ENCODE peak calls at places on chromosome X, in nine cellular contexts. N is mucosa of descending colon; P is stimulated activated CD8-positive, alpha-beta memory T cell treated with anti-CD3 and anti-CD28 coated beads, Interleukin-4, amount 100 ng/mL, for 1 hour; M is T follicular helper cell; G is AG10803; E is activated T-cell treated with anti-CD3 and anti-CD28 coated beads for 1 hour; C is IMR-90; X is fibroblast of gingiva; R is posterior cingulate gyrus. B is an unnamed sample.

GRCh38 chrX:135931644-135932487 is 38.4 kb downstream of the SAGE1 start:
- DNase-seq in R (peak; percentile 72), C (peak; percentile 24), N (peak; percentile 53), G (peak; percentile 27), E (peak; percentile 14), M (peak; percentile 15), X (peak; percentile 1), P (no peak), B (peak; percentile 70)

GRCh38 chrX:26558719-26559386 is 342.9 kb downstream of the MAGEB5 start:
- DNase-seq in C (no peak), N (no peak), G (no peak), E (no peak), R (peak; percentile 47), X (no peak), P (no peak), M (no peak), B (no peak)

GRCh38 chrX:47562615-47563243 is 1.7 kb downstream of the ARAF start:
- DNase-seq in E (no peak), R (no peak), P (no peak), X (no peak), C (no peak), G (no peak), N (peak; percentile 41), M (no peak), B (peak; percentile 8)

GRCh38 chrX:40176256-40176978 is 78.7 kb upstream of the BCOR start:
- DNase-seq in X (peak; percentile 27), G (no peak), C (no peak), N (peak; percentile 78), P (peak; percentile 58), M (peak; percentile 68), R (peak; percentile 88), E (peak; percentile 67), B (peak; percentile 58)

GRCh38 chrX:118974088-118974907 is at the start of gene LONRF3:
- DNase-seq in N (peak; percentile 83), X (peak; percentile 29), R (peak; percentile 89), C (peak; percentile 3), E (peak; percentile 50), G (peak; percentile 29), P (peak; percentile 30), M (peak; percentile 50), B (peak; percentile 34)

GRCh38 chrX:115093206-115093605 is 75.8 kb upstream of the IL13RA2 start:
- DNase-seq in E (no peak), P (no peak), R (no peak), X (no peak), C (no peak), M (no peak), N (no peak), G (peak; percentile 40), B (no peak)

GRCh38 chrX:66622209-66622608 is 16.7 kb downstream of the EDA2R start:
- DNase-seq in R (no peak), X (peak; percentile 61), M (no peak), E (no peak), G (peak; percentile 60), P (no peak), C (peak; percentile 42), N (no peak), B (no peak)

GRCh38 chrX:136431625-136432024 is 56.1 kb upstream of the BRS3 start:
- DNase-seq in N (no peak), M (no peak), R (no peak), P (no peak), C (no peak), X (no peak), G (no peak), E (no peak), B (no peak)

GRCh38 chrX:10111364-10112148 is 45.2 kb upstream of the CLCN4 start:
- DNase-seq in R (peak; percentile 76), X (peak; percentile 63), G (peak; percentile 70), P (peak; percentile 17), N (peak; percentile 41), M (peak; percentile 64), C (peak; percentile 14), E (peak; percentile 44), B (no peak)

GRCh38 chrX:115690554-115691216 is 129.7 kb downstream of the PLS3 start:
- DNase-seq in E (peak; percentile 0), C (peak; percentile 79), N (peak; percentile 66), R (no peak), X (peak; percentile 73), M (peak; percentile 4), G (peak; percentile 83), P (no peak), B (peak; percentile 84)

GRCh38 chrX:10794203-10794630 is 173.8 kb upstream of the MID1 start:
- DNase-seq in C (no peak), P (no peak), E (no peak), X (no peak), N (no peak), M (no peak), G (peak; percentile 7), R (no peak), B (no peak)

GRCh38 chrX:117998171-117998570 is 118.4 kb downstream of the KLHL13 start:
- DNase-seq in C (no peak), P (no peak), M (no peak), R (no peak), E (no peak), G (no peak), X (peak; percentile 10), N (no peak), B (no peak)

GRCh38 chrX:70422886-70423336 is at the start of gene GDPD2:
- DNase-seq in N (peak; percentile 47), E (no peak), G (no peak), C (no peak), R (no peak), X (no peak), M (no peak), P (no peak), B (peak; percentile 74)

GRCh38 chrX:150926304-150926703 is 27.8 kb upstream of the CD99L2 start:
- DNase-seq in X (peak; percentile 48), G (no peak), M (no peak), R (no peak), C (no peak), E (no peak), P (no peak), N (peak; percentile 10), B (no peak)

GRCh38 chrX:40130207-40130606 is 32.4 kb upstream of the BCOR start:
- DNase-seq in M (no peak), G (peak; percentile 61), C (peak; percentile 70), R (no peak), N (no peak), P (no peak), X (no peak), E (no peak), B (no peak)

GRCh38 chrX:15334561-15334960 is 762 bp downstream of the PIGA start:
- DNase-seq in N (peak; percentile 2), C (peak; percentile 23), X (peak; percentile 8), G (peak; percentile 29), P (no peak), M (peak; percentile 0), R (no peak), E (no peak), B (no peak)

GRCh38 chrX:148784859-148785655 is 284.6 kb downstream of the AFF2 start:
- DNase-seq in C (no peak), R (no peak), G (no peak), E (no peak), P (no peak), X (no peak), N (no peak), M (no peak), B (no peak)

GRCh38 chrX:105694839-105695238 is 127.5 kb upstream of the NRK start:
- DNase-seq in C (no peak), M (no peak), G (no peak), P (no peak), X (no peak), N (no peak), R (no peak), E (no peak), B (no peak)

GRCh38 chrX:119218198-119218597 is 17.9 kb upstream of the PGRMC1 start:
- DNase-seq in R (no peak), M (no peak), E (no peak), C (peak; percentile 15), P (no peak), G (no peak), N (no peak), X (no peak), B (peak; percentile 47)

GRCh38 chrX:16185725-16186136 is 18.4 kb downstream of the MAGEB17 start:
- DNase-seq in N (no peak), E (no peak), M (no peak), C (peak; percentile 88), X (peak; percentile 19), R (no peak), P (no peak), G (peak; percentile 77), B (no peak)

GRCh38 chrX:19579485-19579884 is 64.2 kb upstream of the MAP3K15 start:
- DNase-seq in E (no peak), X (no peak), G (peak; percentile 45), C (peak; percentile 75), P (no peak), M (no peak), R (no peak), N (no peak), B (no peak)

GRCh38 chrX:138858946-138859345 is 147.4 kb upstream of the FGF13 start:
- DNase-seq in E (no peak), P (no peak), X (no peak), C (no peak), G (peak; percentile 79), N (no peak), R (no peak), M (no peak), B (no peak)

GRCh38 chrX:7351946-7352345 is 204.0 kb upstream of the PUDP start:
- DNase-seq in E (no peak), G (no peak), N (no peak), M (no peak), R (no peak), P (no peak), X (peak; percentile 24), C (peak; percentile 59), B (no peak)

GRCh38 chrX:404656-405055 is 17.9 kb upstream of the PPP2R3B start:
- DNase-seq in C (no peak), R (no peak), G (no peak), P (no peak), N (no peak), E (no peak), M (no peak), X (no peak), B (no peak)

GRCh38 chrX:9339603-9340569 is 125.0 kb upstream of the TBL1X start:
- DNase-seq in R (no peak), C (no peak), N (peak; percentile 43), E (no peak), M (peak; percentile 30), G (no peak), P (no peak), X (no peak), B (no peak)

GRCh38 chrX:71378752-71379151 is 12.6 kb downstream of the TAF1 start:
- DNase-seq in X (no peak), C (no peak), R (no peak), M (no peak), P (no peak), E (no peak), G (no peak), N (no peak), B (no peak)

GRCh38 chrX:11438767-11439166 is 145.6 kb downstream of the AMELX start:
- DNase-seq in X (peak; percentile 82), P (no peak), C (peak; percentile 68), M (no peak), G (peak; percentile 72), R (no peak), N (no peak), E (no peak), B (no peak)

GRCh38 chrX:104310084-104310483 is 55.4 kb upstream of the ESX1 start:
- DNase-seq in E (no peak), M (no peak), C (peak; percentile 47), R (peak; percentile 82), N (peak; percentile 5), P (no peak), X (peak; percentile 16), G (peak; percentile 41), B (peak; percentile 41)